ENCODE peak calls at places on chromosome 16, in ten cellular contexts. K is AG10803, G is kidney, S is RWPE1, W is tibial nerve, I is MCF 10A, F is endothelial cell, C is T-helper 9 cell, X is ELR, J is hypothalamus. O is an unnamed sample.

GRCh38 chr16:54287018-54287757 is 601 bp upstream of the IRX3 start:
- DNase-seq in K (peak), G (no peak), S (peak), W (no peak), I (no peak), F (peak), C (no peak), X (no peak), J (no peak), O (no peak)

GRCh38 chr16:89720859-89721643 is at the start of the genes VPS9D1 and ZNF276:
- DNase-seq in K (peak), G (peak), S (peak), W (peak), I (peak), F (peak), C (peak), X (peak), J (peak), O (peak)

GRCh38 chr16:72646615-72647014 is 401.3 kb downstream of the ZFHX3 start:
- DNase-seq in K (no peak), G (no peak), S (no peak), W (no peak), I (no peak), F (no peak), C (no peak), X (no peak), J (no peak), O (no peak)

GRCh38 chr16:2003827-2004641 is 5.6 kb downstream of the ZNF598 start:
- DNase-seq in K (peak), G (peak), S (peak), W (peak), I (peak), F (peak), C (peak), X (peak), J (peak), O (peak)

GRCh38 chr16:30351586-30352419 is 3.3 kb downstream of the CD2BP2 start:
- DNase-seq in K (peak), G (peak), S (no peak), W (peak), I (peak), F (no peak), C (no peak), X (peak), J (peak), O (no peak)

GRCh38 chr16:6913535-6913934 is 419.1 kb upstream of the RBFOX1 start:
- DNase-seq in K (no peak), G (no peak), S (no peak), W (no peak), I (no peak), F (no peak), C (no peak), X (no peak), J (no peak), O (no peak)

GRCh38 chr16:84499638-84500037 is 4.8 kb downstream of the MEAK7 start:
- DNase-seq in K (no peak), G (no peak), S (no peak), W (no peak), I (no peak), F (no peak), C (no peak), X (no peak), J (no peak), O (no peak)

GRCh38 chr16:70577256-70577698 is 53.7 kb downstream of the SF3B3 start:
- DNase-seq in K (peak), G (peak), S (peak), W (no peak), I (peak), F (no peak), C (no peak), X (peak), J (no peak), O (peak)

GRCh38 chr16:59192551-59193199 is 458.6 kb upstream of the GOT2 start:
- DNase-seq in K (peak), G (no peak), S (no peak), W (peak), I (no peak), F (peak), C (no peak), X (peak), J (no peak), O (peak)

GRCh38 chr16:57510016-57510871 is 24.0 kb upstream of the DOK4 start:
- DNase-seq in K (no peak), G (peak), S (no peak), W (no peak), I (no peak), F (no peak), C (no peak), X (no peak), J (no peak), O (no peak)

GRCh38 chr16:65509172-65509571 is 387.3 kb upstream of the CDH11 start:
- DNase-seq in K (peak), G (no peak), S (no peak), W (no peak), I (peak), F (no peak), C (no peak), X (no peak), J (no peak), O (peak)

GRCh38 chr16:4131621-4132020 is 15.4 kb upstream of the ADCY9 start:
- DNase-seq in K (no peak), G (no peak), S (no peak), W (no peak), I (no peak), F (no peak), C (no peak), X (no peak), J (no peak), O (no peak)

GRCh38 chr16:89090182-89090630 is 3.4 kb upstream of the ACSF3 start:
- DNase-seq in K (no peak), G (no peak), S (no peak), W (no peak), I (no peak), F (no peak), C (no peak), X (no peak), J (no peak), O (no peak)

GRCh38 chr16:50275428-50276127 is 9.2 kb downstream of the ADCY7 start:
- DNase-seq in K (no peak), G (no peak), S (no peak), W (no peak), I (no peak), F (no peak), C (no peak), X (no peak), J (no peak), O (no peak)

GRCh38 chr16:4660454-4661007 is 32.8 kb upstream of the NUDT16L1 start:
- DNase-seq in K (peak), G (peak), S (no peak), W (no peak), I (no peak), F (no peak), C (peak), X (peak), J (peak), O (peak)

GRCh38 chr16:22665803-22666202 is 148.2 kb upstream of the HS3ST2 start:
- DNase-seq in K (no peak), G (no peak), S (no peak), W (no peak), I (no peak), F (no peak), C (no peak), X (no peak), J (no peak), O (no peak)

GRCh38 chr16:80084614-80085013 is 456.2 kb upstream of the DYNLRB2 start:
- DNase-seq in K (peak), G (no peak), S (peak), W (peak), I (peak), F (peak), C (no peak), X (peak), J (peak), O (peak)

GRCh38 chr16:53457670-53458069 is 23.4 kb downstream of the RBL2 start:
- DNase-seq in K (no peak), G (no peak), S (no peak), W (no peak), I (no peak), F (no peak), C (peak), X (no peak), J (no peak), O (no peak)

GRCh38 chr16:72380283-72380682 is 208.3 kb upstream of the PMFBP1 start:
- DNase-seq in K (no peak), G (no peak), S (no peak), W (no peak), I (no peak), F (no peak), C (no peak), X (no peak), J (no peak), O (no peak)

GRCh38 chr16:53904533-53904932 is 200.6 kb downstream of the FTO start:
- DNase-seq in K (no peak), G (no peak), S (no peak), W (no peak), I (no peak), F (no peak), C (no peak), X (no peak), J (no peak), O (peak)

GRCh38 chr16:66711581-66711980 is 15.0 kb upstream of the CMTM4 start:
- DNase-seq in K (no peak), G (no peak), S (no peak), W (no peak), I (no peak), F (no peak), C (no peak), X (no peak), J (no peak), O (no peak)

GRCh38 chr16:81657731-81658130 is 121.4 kb upstream of the PLCG2 start:
- DNase-seq in K (no peak), G (no peak), S (no peak), W (peak), I (no peak), F (no peak), C (no peak), X (no peak), J (no peak), O (no peak)

GRCh38 chr16:31458073-31458834 is 1.0 kb upstream of the ARMC5 start:
- DNase-seq in K (peak), G (peak), S (peak), W (no peak), I (peak), F (peak), C (peak), X (peak), J (peak), O (peak)

GRCh38 chr16:68902376-68903345 is 59.3 kb downstream of the TANGO6 start:
- DNase-seq in K (peak), G (no peak), S (peak), W (no peak), I (peak), F (peak), C (no peak), X (peak), J (no peak), O (peak)

GRCh38 chr16:87350681-87351319 is 32.8 kb downstream of the FBXO31 start:
- DNase-seq in K (peak), G (no peak), S (no peak), W (no peak), I (no peak), F (no peak), C (no peak), X (peak), J (peak), O (no peak)

GRCh38 chr16:67248401-67249177 is at the start of gene SLC9A5:
- DNase-seq in K (no peak), G (peak), S (no peak), W (no peak), I (no peak), F (peak), C (peak), X (peak), J (no peak), O (peak)

GRCh38 chr16:79717324-79717848 is 116.8 kb upstream of the MAF start:
- DNase-seq in K (no peak), G (no peak), S (no peak), W (no peak), I (no peak), F (no peak), C (no peak), X (no peak), J (no peak), O (no peak)

GRCh38 chr16:57635266-57636097 is 7.1 kb downstream of the ADGRG1 start:
- DNase-seq in K (no peak), G (no peak), S (no peak), W (no peak), I (no peak), F (no peak), C (no peak), X (no peak), J (no peak), O (no peak)

GRCh38 chr16:66539628-66540469 is 10.1 kb downstream of the TK2 start:
- DNase-seq in K (no peak), G (no peak), S (no peak), W (no peak), I (no peak), F (no peak), C (no peak), X (no peak), J (no peak), O (peak)

GRCh38 chr16:4790261-4790660 is 2.1 kb upstream of the SEPTIN12 start:
- DNase-seq in K (no peak), G (no peak), S (no peak), W (no peak), I (no peak), F (no peak), C (no peak), X (no peak), J (no peak), O (no peak)

GRCh38 chr16:80557037-80557436 is 16.2 kb downstream of the DYNLRB2 start:
- DNase-seq in K (no peak), G (no peak), S (no peak), W (no peak), I (no peak), F (no peak), C (no peak), X (no peak), J (no peak), O (no peak)

O was measured in epithelial cell of esophagus.